ENCODE peak calls at places on chromosomes 13 and 19, in ten cellular contexts. C is fibroblast of pulmonary artery, A is nephron progenitor cell, H is AG10803, U is ACHN, J is HT1080, S is astrocyte of the spinal cord, D is cardiac muscle cell, T is fibroblast of lung, X is GM23338. G is an unnamed sample.

GRCh38 chr19:17865364-17866311 is 5.9 kb downstream of the RPL18A start:
- DNase-seq in C (no peak), A (no peak), H (no peak), U (no peak), J (peak; percentile 60), S (no peak), D (no peak), T (no peak), X (peak; percentile 40), G (no peak)

GRCh38 chr13:23715762-23716235 is 145.6 kb downstream of the TNFRSF19 start:
- DNase-seq in C (no peak), A (peak; percentile 20), H (no peak), U (no peak), J (peak; percentile 68), S (no peak), D (no peak), T (no peak), X (peak; percentile 74), G (no peak)

GRCh38 chr19:57363734-57364181 is 407 bp downstream of the TRAPPC2B start:
- DNase-seq in C (peak; percentile 21), A (no peak), H (peak; percentile 6), U (no peak), J (no peak), S (no peak), D (peak; percentile 20), T (no peak), X (peak; percentile 15), G (peak; percentile 35)

GRCh38 chr19:34171539-34171876 is 796 bp upstream of the LSM14A start:
- DNase-seq in C (peak; percentile 37), A (no peak), H (peak; percentile 77), U (peak; percentile 9), J (peak; percentile 47), S (peak; percentile 64), D (peak; percentile 51), T (peak; percentile 73), X (no peak), G (peak; percentile 62)

GRCh38 chr19:33298146-33298911 is 4.0 kb downstream of the CEBPA start:
- DNase-seq in C (no peak), A (no peak), H (no peak), U (no peak), J (no peak), S (no peak), D (no peak), T (no peak), X (peak; percentile 15), G (no peak)

GRCh38 chr13:50685491-50685890 is 158.0 kb downstream of the DLEU7 start:
- DNase-seq in C (peak; percentile 62), A (no peak), H (peak; percentile 46), U (no peak), J (peak; percentile 65), S (peak; percentile 61), D (peak; percentile 57), T (peak; percentile 21), X (peak; percentile 44), G (peak; percentile 10)

GRCh38 chr19:28615546-28615916 is 597.4 kb downstream of the UQCRFS1 start:
- DNase-seq in C (no peak), A (no peak), H (no peak), U (no peak), J (no peak), S (no peak), D (no peak), T (no peak), X (no peak), G (no peak)

GRCh38 chr13:33744589-33745369 is 73.2 kb upstream of the RFC3 start:
- DNase-seq in C (peak; percentile 14), A (no peak), H (peak; percentile 34), U (no peak), J (peak; percentile 51), S (no peak), D (peak; percentile 29), T (no peak), X (no peak), G (peak; percentile 59)

GRCh38 chr13:113962975-113963374 is 10.9 kb downstream of the C13orf46 start:
- DNase-seq in C (no peak), A (no peak), H (no peak), U (no peak), J (no peak), S (no peak), D (no peak), T (no peak), X (no peak), G (no peak)

GRCh38 chr19:5231857-5232503 is 108.6 kb downstream of the PTPRS start:
- DNase-seq in C (peak; percentile 19), A (no peak), H (peak; percentile 5), U (no peak), J (no peak), S (peak; percentile 10), D (peak; percentile 38), T (peak; percentile 18), X (no peak), G (no peak)

GRCh38 chr13:25943666-25944065 is 108.2 kb downstream of the SHISA2 start:
- DNase-seq in C (peak; percentile 39), A (no peak), H (peak; percentile 38), U (peak; percentile 77), J (no peak), S (peak; percentile 55), D (peak; percentile 67), T (peak; percentile 75), X (no peak), G (no peak)

GRCh38 chr19:15913384-15913783 is 15.5 kb upstream of the CYP4F2 start:
- DNase-seq in C (no peak), A (no peak), H (no peak), U (no peak), J (no peak), S (no peak), D (no peak), T (no peak), X (no peak), G (no peak)

GRCh38 chr13:20227730-20228129 is 4.4 kb downstream of the GJB6 start:
- DNase-seq in C (no peak), A (no peak), H (no peak), U (no peak), J (no peak), S (no peak), D (no peak), T (no peak), X (no peak), G (no peak)

GRCh38 chr13:20684535-20684934 is 19.0 kb upstream of the IL17D start:
- DNase-seq in C (peak; percentile 61), A (no peak), H (no peak), U (no peak), J (no peak), S (no peak), D (peak; percentile 79), T (peak; percentile 43), X (peak; percentile 33), G (no peak)

GRCh38 chr13:44857061-44857460 is 132.2 kb downstream of the NUFIP1 start:
- DNase-seq in C (no peak), A (no peak), H (no peak), U (no peak), J (no peak), S (no peak), D (no peak), T (no peak), X (no peak), G (no peak)

GRCh38 chr13:26425439-26426358 is 131.8 kb upstream of the WASF3 start:
- DNase-seq in C (peak; percentile 3), A (no peak), H (no peak), U (no peak), J (no peak), S (peak; percentile 8), D (no peak), T (peak; percentile 8), X (no peak), G (no peak)

GRCh38 chr19:37933965-37934364 is 27.0 kb downstream of the SIPA1L3 start:
- DNase-seq in C (peak; percentile 67), A (peak; percentile 41), H (peak; percentile 59), U (peak; percentile 87), J (no peak), S (peak; percentile 34), D (peak; percentile 72), T (no peak), X (no peak), G (peak; percentile 81)

GRCh38 chr13:25085125-25085742 is 10.7 kb upstream of the PABPC3 start:
- DNase-seq in C (peak; percentile 49), A (peak; percentile 36), H (peak; percentile 35), U (peak; percentile 56), J (peak; percentile 11), S (peak; percentile 43), D (peak; percentile 59), T (peak; percentile 38), X (peak; percentile 84), G (peak; percentile 42)

GRCh38 chr19:56111601-56112312 is 9.3 kb downstream of the ZNF787 start:
- DNase-seq in C (no peak), A (no peak), H (no peak), U (no peak), J (no peak), S (no peak), D (no peak), T (no peak), X (peak; percentile 53), G (peak; percentile 37)

GRCh38 chr13:30943881-30944280 is 11.4 kb downstream of the TEX26 start:
- DNase-seq in C (no peak), A (no peak), H (peak; percentile 51), U (no peak), J (no peak), S (no peak), D (no peak), T (peak; percentile 28), X (no peak), G (no peak)

GRCh38 chr13:76709851-76710250 is 176.4 kb downstream of the KCTD12 start:
- DNase-seq in C (no peak), A (no peak), H (peak; percentile 54), U (no peak), J (no peak), S (no peak), D (no peak), T (no peak), X (no peak), G (no peak)

GRCh38 chr19:54104998-54105715 is 2.5 kb downstream of the NDUFA3 start:
- DNase-seq in C (no peak), A (no peak), H (peak; percentile 35), U (no peak), J (no peak), S (no peak), D (peak; percentile 9), T (no peak), X (no peak), G (no peak)

GRCh38 chr19:12364391-12365093 is 941 bp downstream of the ZNF442 start:
- DNase-seq in C (peak; percentile 24), A (peak; percentile 29), H (peak; percentile 28), U (no peak), J (no peak), S (no peak), D (peak; percentile 29), T (peak; percentile 6), X (peak; percentile 30), G (no peak)

GRCh38 chr13:37488682-37489081 is 109.9 kb downstream of the POSTN start:
- DNase-seq in C (peak; percentile 36), A (no peak), H (peak; percentile 64), U (no peak), J (no peak), S (peak; percentile 45), D (peak; percentile 25), T (peak; percentile 12), X (no peak), G (no peak)

GRCh38 chr13:51317262-51317661 is 22.2 kb upstream of the SERPINE3 start:
- DNase-seq in C (no peak), A (no peak), H (peak; percentile 31), U (no peak), J (peak; percentile 68), S (peak; percentile 81), D (no peak), T (peak; percentile 10), X (no peak), G (no peak)

GRCh38 chr13:46546084-46546786 is 6.7 kb upstream of the LRCH1 start:
- DNase-seq in C (no peak), A (no peak), H (no peak), U (no peak), J (no peak), S (no peak), D (no peak), T (no peak), X (no peak), G (no peak)

GRCh38 chr19:2477732-2478191 is 1.8 kb downstream of the GADD45B start:
- DNase-seq in C (peak; percentile 64), A (no peak), H (peak; percentile 60), U (peak; percentile 36), J (peak; percentile 50), S (peak; percentile 64), D (peak; percentile 59), T (peak; percentile 58), X (no peak), G (peak; percentile 66)

GRCh38 chr19:53511933-53512374 is 26.0 kb upstream of the ZNF331 start:
- DNase-seq in C (peak; percentile 71), A (peak; percentile 62), H (peak; percentile 61), U (peak; percentile 3), J (peak; percentile 45), S (peak; percentile 15), D (peak; percentile 69), T (peak; percentile 49), X (peak; percentile 96), G (peak; percentile 49)